ENCODE peak calls at places on chromosomes 13 and 19, in nine cellular contexts. C is MM.1S; D is cardiac muscle cell; Y is substantia nigra; U is NCI-H748 treated with DMSO at 0.1 percent for 48 hours; Z is activated effector memory CD4-positive, alpha-beta T cell treated with Interleukin-2 at 50 U/mL for 16 hours; V is stomach; E is B cell; B is stimulated activated CD4-positive, alpha-beta T cell treated with anti-CD3 and anti-CD28 coated beads, Interleukin-1b, Interleukin-23, amount 100 ng/mL, for 24 hours. P is an unnamed sample.

GRCh38 chr19:30530751-30531150 is 158.6 kb downstream of the ZNF536 start:
- DNase-seq in E (no peak), Z (no peak), V (no peak), D (no peak), C (no peak), B (no peak), U (no peak), Y (no peak), P (no peak)

GRCh38 chr13:87680298-87680697 is 9.1 kb downstream of the SLITRK5 start:
- DNase-seq in V (no peak), Y (no peak), Z (no peak), C (peak; percentile 40), E (no peak), D (no peak), U (peak; percentile 85), B (no peak), P (peak; percentile 58)

GRCh38 chr19:43469160-43469480 is 3.7 kb upstream of the LYPD3 start:
- DNase-seq in D (no peak), Y (no peak), E (no peak), B (no peak), Z (no peak), V (no peak), C (no peak), U (no peak), P (no peak)

GRCh38 chr13:111908391-111908790 is 158.6 kb upstream of the SOX1 start:
- DNase-seq in U (no peak), C (no peak), E (no peak), Y (no peak), B (no peak), V (no peak), D (no peak), Z (no peak), P (no peak)

GRCh38 chr19:12721656-12722565 is 1.8 kb downstream of the TNPO2 start:
- DNase-seq in U (no peak), V (peak; percentile 69), C (peak; percentile 32), D (peak; percentile 94), B (no peak), Y (peak; percentile 66), E (no peak), Z (peak; percentile 3), P (peak; percentile 33)

GRCh38 chr13:33257786-33258185 is 27.8 kb downstream of the STARD13 start:
- DNase-seq in D (no peak), C (no peak), Y (no peak), Z (no peak), U (no peak), B (no peak), E (no peak), V (no peak), P (no peak)

GRCh38 chr19:46225558-46226004 is 4.0 kb upstream of the IGFL1 start:
- DNase-seq in Y (no peak), V (no peak), D (peak; percentile 64), U (no peak), Z (no peak), B (no peak), C (peak; percentile 14), E (no peak), P (no peak)

GRCh38 chr13:26168835-26169234 is 53.3 kb downstream of the RNF6 start:
- DNase-seq in V (no peak), U (no peak), Z (no peak), B (no peak), C (peak; percentile 18), D (no peak), E (no peak), Y (no peak), P (no peak)

GRCh38 chr13:44106231-44107152 is 226.8 kb downstream of the LACC1 start:
- DNase-seq in U (no peak), D (no peak), C (no peak), B (no peak), Z (no peak), V (no peak), E (no peak), Y (no peak), P (no peak)

GRCh38 chr19:18290250-18291018 is 9.0 kb upstream of the JUND start:
- DNase-seq in Z (peak; percentile 83), B (peak; percentile 63), C (no peak), D (no peak), V (peak; percentile 40), U (no peak), E (peak; percentile 96), Y (no peak), P (no peak)

GRCh38 chr19:47729468-47729798 is 15.9 kb upstream of the NOP53 start:
- DNase-seq in Z (no peak), C (no peak), U (no peak), E (no peak), V (peak; percentile 63), D (no peak), Y (no peak), B (no peak), P (no peak)

GRCh38 chr19:55255618-55256423 is 3.0 kb downstream of the PPP6R1 start:
- DNase-seq in E (peak; percentile 52), V (peak; percentile 46), C (peak; percentile 33), U (no peak), D (no peak), Y (no peak), B (no peak), Z (no peak), P (no peak)

GRCh38 chr19:45001087-45001739 is at the start of gene RELB:
- DNase-seq in U (peak; percentile 77), C (peak; percentile 91), Y (peak; percentile 86), D (peak; percentile 96), Z (peak; percentile 90), B (peak; percentile 97), E (peak; percentile 95), V (peak; percentile 97), P (peak; percentile 78)

GRCh38 chr19:2469102-2469914 is 6.6 kb upstream of the GADD45B start:
- DNase-seq in B (no peak), Z (no peak), U (no peak), V (no peak), E (no peak), D (no peak), Y (no peak), C (peak; percentile 90), P (no peak)

GRCh38 chr19:1041835-1042685 is 2.2 kb downstream of the ABCA7 start:
- DNase-seq in D (no peak), Z (no peak), Y (no peak), V (peak; percentile 67), C (no peak), E (no peak), U (no peak), B (no peak), P (peak; percentile 66)

GRCh38 chr13:36841411-36841810 is 22.4 kb downstream of the RFXAP start:
- DNase-seq in V (no peak), C (no peak), D (no peak), B (no peak), E (no peak), U (peak; percentile 19), Z (no peak), Y (no peak), P (no peak)

GRCh38 chr19:56155124-56155687 is 14.1 kb downstream of the ZNF444 start:
- DNase-seq in V (no peak), C (no peak), D (no peak), B (no peak), Z (no peak), U (no peak), Y (no peak), E (no peak), P (no peak)

GRCh38 chr19:16249826-16250434 is 52.2 kb downstream of the AP1M1 start:
- DNase-seq in C (no peak), E (no peak), V (no peak), B (no peak), D (no peak), Z (no peak), U (no peak), Y (no peak), P (no peak)

GRCh38 chr13:104648291-104648690 is 1582.1 kb upstream of the SLC10A2 start:
- DNase-seq in E (no peak), Z (no peak), D (no peak), C (no peak), B (no peak), Y (no peak), U (no peak), V (no peak), P (no peak)

GRCh38 chr19:3699741-3700241 is 477 bp downstream of the PIP5K1C start:
- DNase-seq in U (no peak), D (peak; percentile 40), B (no peak), Y (no peak), V (no peak), C (peak; percentile 10), E (peak; percentile 36), Z (no peak), P (no peak)

GRCh38 chr13:33123066-33123940 is 107.1 kb downstream of the KL start:
- DNase-seq in U (peak; percentile 93), V (no peak), E (no peak), Z (no peak), C (no peak), D (peak; percentile 45), B (no peak), Y (peak; percentile 39), P (peak; percentile 6)

P was measured in NCI-H2081.